ENCODE peak calls at places on chromosomes 12 and 14, in eight cellular contexts. B is stimulated activated CD4-positive, alpha-beta T cell treated with anti-CD3 and anti-CD28 coated beads, TNF-alpha, amount 100 ng/mL, for 4 hours; M is EL; Y is tibial nerve; T is DMS 273 treated with DMSO at 0.1 percent for 48 hours; U is MCF 10A; H is HEK293T; D is epithelial cell of prostate. O is an unnamed sample.

GRCh38 chr14:58739674-58740073 is 101.9 kb downstream of the DACT1 start:
- DNase-seq in D (no peak), H (no peak), U (no peak), T (no peak), M (no peak), B (no peak), Y (no peak), O (no peak)

GRCh38 chr14:63045234-63045611 is at the start of gene KCNH5:
- DNase-seq in D (no peak), T (no peak), U (no peak), Y (no peak), M (peak), H (peak), B (no peak), O (peak)

GRCh38 chr12:12221560-12221959 is 45.3 kb downstream of the LRP6 start:
- DNase-seq in H (no peak), Y (no peak), M (no peak), T (no peak), B (no peak), U (no peak), D (no peak), O (no peak)

GRCh38 chr12:90043264-90043663 is 334.6 kb upstream of the ATP2B1 start:
- DNase-seq in Y (no peak), U (peak), B (no peak), H (no peak), M (peak), T (no peak), D (no peak), O (no peak)

GRCh38 chr12:47158792-47159191 is 79.0 kb upstream of the AMIGO2 start:
- DNase-seq in T (no peak), U (no peak), B (no peak), H (no peak), M (no peak), D (no peak), Y (no peak), O (no peak)

GRCh38 chr12:117580718-117581062 is 219.3 kb upstream of the NOS1 start:
- DNase-seq in M (peak), T (peak), B (no peak), Y (peak), D (no peak), U (peak), H (peak), O (no peak)

GRCh38 chr14:68794856-68795601 is 2.2 kb upstream of the ZFP36L1 start:
- DNase-seq in U (peak), T (no peak), M (peak), H (peak), Y (no peak), B (no peak), D (no peak), O (peak)

GRCh38 chr12:75893758-75894157 is 137.8 kb downstream of the PHLDA1 start:
- DNase-seq in T (no peak), D (no peak), B (no peak), U (no peak), M (no peak), H (no peak), Y (no peak), O (no peak)

GRCh38 chr14:104561124-104561531 is 18.4 kb upstream of the C14orf180 start:
- DNase-seq in M (no peak), D (no peak), U (no peak), Y (no peak), B (no peak), H (no peak), T (no peak), O (no peak)

GRCh38 chr12:63323942-63324341 is 172.9 kb upstream of the AVPR1A start:
- DNase-seq in H (no peak), M (no peak), B (no peak), D (no peak), T (no peak), U (no peak), Y (no peak), O (no peak)

O was measured in AG08396.